ENCODE peak calls at places on chromosomes 3 and 15, in four cellular contexts. W is stimulated activated CD4-positive, alpha-beta T cell treated with anti-CD3 and anti-CD28 coated beads, Interleukin-4, amount 100 ng/mL, for 24 hours; H is AG09309; D is ACHN. T is an unnamed sample.

GRCh38 chr3:57935539-57935938 is 72.7 kb upstream of the FLNB start:
- DNase-seq in W (no peak), H (no peak), D (no peak), T (no peak)

GRCh38 chr3:9994086-9994844 is 7.6 kb upstream of the EMC3 start:
- DNase-seq in W (no peak), H (no peak), D (no peak), T (no peak)

GRCh38 chr15:100031665-100032357 is 298.6 kb upstream of the LYSMD4 start:
- DNase-seq in W (no peak), H (no peak), D (no peak), T (no peak)

GRCh38 chr3:122010506-122010905 is 11.5 kb downstream of the ILDR1 start:
- DNase-seq in W (no peak), H (no peak), D (no peak), T (no peak)

GRCh38 chr3:154112146-154112545 is 9.0 kb upstream of the ARHGEF26 start:
- DNase-seq in W (no peak), H (no peak), D (no peak), T (no peak)

GRCh38 chr3:18891641-18892040 is 256.7 kb upstream of the KCNH8 start:
- DNase-seq in W (peak), H (no peak), D (no peak), T (no peak)

GRCh38 chr15:31375772-31376171 is 49.1 kb downstream of the KLF13 start:
- DNase-seq in W (no peak), H (no peak), D (no peak), T (no peak)

GRCh38 chr3:123841476-123842238 is 42.5 kb downstream of the MYLK start:
- DNase-seq in W (no peak), H (no peak), D (no peak), T (no peak)

GRCh38 chr3:185460719-185461350 is 38.0 kb downstream of the TMEM41A start:
- DNase-seq in W (no peak), H (no peak), D (peak), T (no peak)